ENCODE peak calls at places on chromosomes 5 and 9, in six cellular contexts. D, L, N, T, F and X are unnamed samples.

GRCh38 chr5:41433552-41434181 is 76.7 kb downstream of the PLCXD3 start:
- DNase-seq in D (peak; percentile 36), L (no peak), N (no peak), T (no peak), F (peak; percentile 11), X (no peak)

GRCh38 chr9:36345103-36345846 is 54.8 kb downstream of the RNF38 start:
- DNase-seq in D (no peak), L (no peak), N (no peak), T (no peak), F (no peak), X (no peak)

GRCh38 chr9:71819115-71819739 is 50.9 kb upstream of the CEMIP2 start:
- DNase-seq in D (peak; percentile 53), L (peak; percentile 18), N (peak; percentile 26), T (peak; percentile 25), F (peak; percentile 39), X (no peak)

GRCh38 chr5:149796025-149796424 is 65.9 kb downstream of the PPARGC1B start:
- DNase-seq in D (no peak), L (no peak), N (no peak), T (no peak), F (peak; percentile 36), X (no peak)

GRCh38 chr5:156799171-156799570 is 50.9 kb upstream of the PPP1R2B start:
- DNase-seq in D (no peak), L (no peak), N (no peak), T (no peak), F (no peak), X (no peak)

GRCh38 chr5:53480474-53481353 is at the start of gene FST:
- DNase-seq in D (peak; percentile 77), L (no peak), N (peak; percentile 31), T (no peak), F (peak; percentile 36), X (peak; percentile 69)

GRCh38 chr5:143311428-143311827 is 92.1 kb downstream of the NR3C1 start:
- DNase-seq in D (peak; percentile 86), L (peak; percentile 98), N (no peak), T (no peak), F (peak; percentile 96), X (peak; percentile 63)

GRCh38 chr9:114122628-114123027 is 23.5 kb upstream of the KIF12 start:
- DNase-seq in D (no peak), L (no peak), N (no peak), T (no peak), F (no peak), X (no peak)

GRCh38 chr9:133619791-133620190 is 10.6 kb upstream of the FAM163B start:
- DNase-seq in D (no peak), L (no peak), N (no peak), T (peak; percentile 16), F (no peak), X (no peak)

GRCh38 chr9:117224676-117225075 is 190.2 kb downstream of the ASTN2 start:
- DNase-seq in D (no peak), L (peak; percentile 4), N (no peak), T (no peak), F (no peak), X (peak; percentile 11)

GRCh38 chr5:141969783-141970741 is 1.2 kb downstream of the RNF14 start:
- DNase-seq in D (peak; percentile 46), L (no peak), N (no peak), T (no peak), F (no peak), X (no peak)

GRCh38 chr9:13952906-13953305 is 361.0 kb downstream of the NFIB start:
- DNase-seq in D (no peak), L (no peak), N (no peak), T (no peak), F (no peak), X (no peak)

GRCh38 chr5:138275895-138276294 is 1.5 kb upstream of the GFRA3 start:
- DNase-seq in D (no peak), L (no peak), N (no peak), T (no peak), F (no peak), X (no peak)

GRCh38 chr5:109413463-109413862 is 3.7 kb upstream of the PJA2 start:
- DNase-seq in D (peak; percentile 20), L (no peak), N (no peak), T (no peak), F (peak; percentile 58), X (peak; percentile 41)

GRCh38 chr9:133864011-133864410 is 125.9 kb upstream of the SARDH start:
- DNase-seq in D (no peak), L (no peak), N (no peak), T (no peak), F (peak; percentile 16), X (no peak)

GRCh38 chr5:42645138-42645537 is 111.5 kb upstream of the CCDC152 start:
- DNase-seq in D (no peak), L (peak; percentile 22), N (no peak), T (no peak), F (no peak), X (no peak)

GRCh38 chr9:135939351-135940265 is 21.6 kb downstream of the UBAC1 start:
- DNase-seq in D (no peak), L (no peak), N (no peak), T (peak; percentile 34), F (no peak), X (no peak)

GRCh38 chr9:108412755-108413154 is 443.0 kb downstream of the ACTL7B start:
- DNase-seq in D (peak; percentile 18), L (peak; percentile 32), N (no peak), T (no peak), F (peak; percentile 11), X (peak; percentile 13)

GRCh38 chr5:10632110-10632903 is 68.4 kb downstream of the ANKRD33B start:
- DNase-seq in D (no peak), L (no peak), N (no peak), T (peak; percentile 23), F (peak; percentile 59), X (no peak)

GRCh38 chr9:21336467-21336866 is 1.3 kb upstream of the KLHL9 start:
- DNase-seq in D (no peak), L (no peak), N (no peak), T (no peak), F (no peak), X (no peak)

GRCh38 chr5:36854402-36855140 is 22.0 kb upstream of the NIPBL start:
- DNase-seq in D (no peak), L (no peak), N (peak; percentile 32), T (no peak), F (no peak), X (no peak)

GRCh38 chr9:100472268-100472667 is 681 bp upstream of the TMEFF1 start:
- DNase-seq in D (no peak), L (no peak), N (no peak), T (no peak), F (no peak), X (no peak)

GRCh38 chr5:168292783-168293696 is 1.6 kb downstream of the WWC1 start:
- DNase-seq in D (no peak), L (no peak), N (no peak), T (no peak), F (no peak), X (no peak)

GRCh38 chr5:168298949-168299348 is 7.5 kb downstream of the WWC1 start:
- DNase-seq in D (no peak), L (no peak), N (no peak), T (no peak), F (no peak), X (no peak)

GRCh38 chr5:168296687-168297086 is 5.2 kb downstream of the WWC1 start:
- DNase-seq in D (no peak), L (no peak), N (no peak), T (no peak), F (no peak), X (no peak)

GRCh38 chr5:168291961-168292782 is 727 bp downstream of the WWC1 start:
- DNase-seq in D (peak; percentile 37), L (no peak), N (peak; percentile 30), T (no peak), F (peak; percentile 43), X (peak; percentile 55)

DNA sequence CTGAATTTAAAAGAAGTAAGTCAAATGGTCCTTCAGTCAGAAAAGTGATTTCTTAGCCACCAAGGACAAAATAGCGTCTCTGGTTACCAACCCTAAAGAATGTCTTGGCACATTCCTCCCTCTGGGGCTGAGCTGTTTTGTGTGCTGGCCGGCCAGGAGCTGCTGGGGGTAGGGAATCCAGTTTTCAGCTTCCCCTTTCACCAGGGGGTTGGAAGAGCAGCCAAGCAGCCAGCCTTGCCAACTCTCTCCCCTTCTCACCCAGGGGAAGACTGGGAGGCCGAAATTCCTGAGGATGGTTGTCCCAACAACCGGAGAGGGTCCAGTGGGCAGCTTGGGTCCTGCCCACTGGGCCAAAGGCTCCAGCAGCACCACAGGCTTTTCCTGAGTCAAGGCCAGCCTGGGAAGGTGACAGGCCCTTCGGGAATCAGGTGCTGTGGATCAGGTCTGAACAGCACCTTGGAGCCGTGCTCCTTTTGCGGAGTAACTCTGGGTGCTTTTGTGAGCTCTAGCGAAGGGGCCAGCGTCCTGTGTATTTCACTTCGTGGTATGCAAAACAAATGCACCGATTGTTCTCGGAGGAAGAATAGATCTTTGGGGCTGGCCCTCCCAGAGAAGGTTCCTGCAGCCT is 4.2 kb downstream of the WWC1 start:
- DNase-seq in D (peak; percentile 70), L (peak; percentile 63), N (peak; percentile 37), T (no peak), F (peak; percentile 82), X (peak; percentile 91)
- H3K4me3 ChIP-seq in D (no peak overlapping the region), L (no peak overlapping the region), N (no peak overlapping the region), T (no peak overlapping the region), F (no peak overlapping the region), X (no peak overlapping the region)

DNA sequence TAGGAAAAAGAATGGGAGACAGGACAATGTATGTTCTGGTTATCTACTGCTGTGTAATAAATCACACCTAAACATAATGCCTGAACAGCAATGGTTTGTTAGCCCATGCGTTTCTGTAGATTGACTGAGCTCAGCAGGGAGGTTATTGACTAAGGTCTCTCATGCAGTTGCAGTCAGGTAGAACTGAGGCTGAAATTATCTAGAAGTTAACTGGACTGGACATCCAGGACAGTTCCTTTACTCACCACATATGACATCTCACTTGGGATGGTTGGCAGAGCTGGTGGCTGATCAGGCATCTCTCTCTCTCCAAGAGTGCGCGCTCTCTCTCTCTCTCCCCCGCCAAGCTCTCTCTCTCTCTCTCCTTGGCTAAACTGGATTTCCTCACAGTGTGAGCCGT is 8.9 kb upstream of the FOXB2 start:
- DNase-seq in D (no peak), L (no peak), N (no peak), T (no peak), F (no peak), X (no peak)
- H3K27me3 ChIP-seq in D (peaks cover 71% of the 10 kb centered on the region), L (peaks cover 33% of the 10 kb centered on the region), N (peaks cover 4% of the 10 kb centered on the region), T (peaks cover 22% of the 10 kb centered on the region), F (peaks cover 42% of the 10 kb centered on the region), X (peaks cover 4% of the 10 kb centered on the region)

DNA sequence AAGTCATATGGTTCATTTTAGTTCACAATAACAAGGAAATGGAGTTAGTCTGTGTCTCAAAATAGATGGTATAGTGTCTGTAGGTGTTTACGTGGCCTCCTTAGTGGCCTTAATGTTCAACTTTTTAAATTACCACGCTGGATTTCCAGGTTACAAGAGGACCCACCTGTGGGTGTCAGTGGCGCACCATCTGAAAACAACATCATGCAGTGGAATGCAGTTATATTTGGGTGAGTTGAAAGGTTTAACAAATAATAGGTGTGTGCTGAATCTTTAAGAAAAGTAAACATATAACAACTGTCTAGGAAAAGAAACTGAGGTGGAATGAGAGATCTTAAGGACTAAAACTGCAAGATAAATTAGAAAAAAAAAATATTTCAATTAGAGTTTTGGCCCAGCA is 2.9 kb downstream of the UBE2B start:
- DNase-seq in D (no peak), L (no peak), N (no peak), T (no peak), F (no peak), X (no peak)
- H3K4me3 ChIP-seq in D (peak overlapping the region; percentile 96), L (no peak overlapping the region), N (no peak overlapping the region), T (no peak overlapping the region), F (no peak overlapping the region), X (peak overlapping the region; percentile 1)

DNA sequence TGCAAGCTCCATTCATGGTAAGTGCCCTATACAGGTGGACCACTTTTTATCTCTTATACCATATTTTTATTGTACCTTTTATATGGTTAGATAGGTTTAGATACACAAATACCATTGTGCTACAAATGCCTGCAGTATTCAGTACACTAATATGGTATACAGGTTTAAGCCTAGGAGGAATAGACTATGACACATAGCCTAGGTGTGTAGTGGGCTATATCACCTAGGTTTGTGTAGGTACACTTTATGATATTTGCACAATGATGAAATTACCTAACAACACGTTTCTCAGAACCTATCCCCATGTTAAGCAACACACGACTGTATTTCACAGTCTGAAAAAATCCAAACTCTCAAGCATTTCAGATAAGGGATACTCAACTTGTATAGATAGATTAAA is 9.6 kb upstream of the PHF24 start:
- DNase-seq in D (no peak), L (no peak), N (no peak), T (no peak), F (no peak), X (no peak)
- H3K27me3 ChIP-seq in D (peaks cover 67% of the 10 kb centered on the region), L (peaks cover 2% of the 10 kb centered on the region), N (no peaks in the 10 kb centered on the region), T (no peaks in the 10 kb centered on the region), F (peaks cover 16% of the 10 kb centered on the region), X (peaks cover 14% of the 10 kb centered on the region)